ENCODE peak calls at places on chromosomes 4 and X, in four cellular contexts. L is DND-41, R is PC-3, N is mesendoderm. M is an unnamed sample.

GRCh38 chrX:115333446-115333845 is 43.9 kb downstream of the LUZP4 start:
- DNase-seq in R (no peak), L (no peak), N (no peak), M (peak; percentile 43)

GRCh38 chrX:83845397-83845796 is 15.5 kb upstream of the CYLC1 start:
- DNase-seq in L (no peak), N (peak; percentile 55), R (peak; percentile 50), M (peak; percentile 15)

GRCh38 chr4:154073107-154073817 is 284.4 kb upstream of the SFRP2 start:
- DNase-seq in L (no peak), N (no peak), R (peak; percentile 36), M (peak; percentile 66)

GRCh38 chr4:107757860-107758476 is 37.9 kb upstream of the PAPSS1 start:
- DNase-seq in L (no peak), R (peak; percentile 61), N (no peak), M (peak; percentile 11)

GRCh38 chrX:117038918-117039440 is 576.2 kb upstream of the CT83 start:
- DNase-seq in R (no peak), L (no peak), N (peak; percentile 0), M (no peak)

GRCh38 chrX:3257471-3257870 is 89.0 kb downstream of the MXRA5 start:
- DNase-seq in L (no peak), R (no peak), N (no peak), M (peak; percentile 44)

GRCh38 chr4:123743821-123744220 is 347.2 kb downstream of the SPRY1 start:
- DNase-seq in L (no peak), R (no peak), N (no peak), M (no peak)

GRCh38 chr4:72394264-72394663 is 174.8 kb downstream of the ADAMTS3 start:
- DNase-seq in R (no peak), L (no peak), N (no peak), M (no peak)

GRCh38 chrX:12996934-12997435 is 22.1 kb downstream of the TMSB4X start:
- DNase-seq in N (no peak), L (no peak), R (no peak), M (no peak)

GRCh38 chrX:30957753-30958152 is 68.7 kb upstream of the TAB3 start:
- DNase-seq in R (peak; percentile 85), L (no peak), N (peak; percentile 61), M (peak; percentile 51)

GRCh38 chr4:32203340-32203739 is 1483.2 kb downstream of the PCDH7 start:
- DNase-seq in N (no peak), L (no peak), R (no peak), M (no peak)

GRCh38 chr4:153788419-153789276 is at the start of gene SFRP2:
- DNase-seq in N (peak; percentile 91), R (no peak), L (no peak), M (no peak)

GRCh38 chr4:85369703-85370380 is 105.1 kb upstream of the ARHGAP24 start:
- DNase-seq in R (no peak), N (peak; percentile 34), L (no peak), M (no peak)

GRCh38 chr4:186341655-186342054 is 75.7 kb downstream of the F11 start:
- DNase-seq in N (no peak), R (no peak), L (no peak), M (no peak)

GRCh38 chr4:87121332-87122065 is 98.9 kb downstream of the KLHL8 start:
- DNase-seq in N (no peak), L (no peak), R (no peak), M (peak; percentile 61)

GRCh38 chr4:57426779-57427395 is 316.7 kb upstream of the IGFBP7 start:
- DNase-seq in L (peak; percentile 59), N (peak; percentile 90), R (peak; percentile 90), M (peak; percentile 68)

GRCh38 chr4:102574317-102574716 is 73.2 kb downstream of the NFKB1 start:
- DNase-seq in N (no peak), R (peak; percentile 61), L (peak; percentile 65), M (no peak)

GRCh38 chrX:68894513-68895338 is 65.9 kb downstream of the EFNB1 start:
- DNase-seq in R (peak; percentile 4), N (peak; percentile 75), L (peak; percentile 3), M (peak; percentile 63)

GRCh38 chr4:1195109-1195671 is 22.8 kb upstream of the SPON2 start:
- DNase-seq in L (peak; percentile 4), N (no peak), R (no peak), M (no peak)

GRCh38 chr4:113080624-113081023 is 31.2 kb downstream of the ANK2 start:
- DNase-seq in R (no peak), L (no peak), N (no peak), M (no peak)

GRCh38 chr4:7864685-7865084 is 75.0 kb downstream of the AFAP1 start:
- DNase-seq in N (no peak), L (no peak), R (no peak), M (no peak)

GRCh38 chr4:7867701-7868429 is 71.8 kb downstream of the AFAP1 start:
- DNase-seq in L (no peak), N (no peak), R (peak; percentile 56), M (peak; percentile 48)

GRCh38 chr4:7863911-7864681 is 75.6 kb downstream of the AFAP1 start:
- DNase-seq in R (no peak), N (no peak), L (no peak), M (no peak)

GRCh38 chr4:7867191-7867590 is 72.5 kb downstream of the AFAP1 start:
- DNase-seq in L (no peak), R (no peak), N (no peak), M (no peak)

DNA sequence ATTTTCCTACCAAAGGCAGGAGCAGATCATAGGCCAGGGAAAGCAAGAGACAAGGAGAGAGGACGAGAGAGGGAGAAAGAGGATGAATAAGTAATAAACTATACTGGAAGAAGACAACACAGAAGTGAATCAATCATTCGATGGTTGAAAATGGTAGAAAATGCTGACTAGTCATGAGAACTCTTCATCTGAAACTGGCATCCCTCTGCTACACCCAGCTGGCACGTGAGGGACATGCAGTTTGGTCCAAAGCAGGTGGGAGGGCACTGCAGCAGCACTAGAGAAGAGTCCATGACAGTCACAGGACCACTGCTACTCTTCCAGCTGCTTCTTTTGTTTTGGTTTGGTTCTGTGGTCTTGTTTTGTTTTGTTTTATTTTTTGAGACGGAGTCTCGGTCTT is 74.1 kb downstream of the AFAP1 start:
- DNase-seq in R (no peak), L (no peak), N (no peak), M (no peak)
- H3K79me2 ChIP-seq in R (peaks cover 78% of the 10 kb centered on the region), L (no peaks in the 10 kb centered on the region), N (peaks cover 5% of the 10 kb centered on the region), M (peaks cover 81% of the 10 kb centered on the region)

GRCh38 chr4:173189117-173189693 is 20.6 kb downstream of the GALNT7 start:
- DNase-seq in L (no peak), R (no peak), N (no peak), M (peak; percentile 77)
- H3K79me2 ChIP-seq in L (peaks cover 100% of the 10 kb centered on the region), R (peaks cover 86% of the 10 kb centered on the region), N (peaks cover 42% of the 10 kb centered on the region), M (peaks cover 55% of the 10 kb centered on the region)

DNA sequence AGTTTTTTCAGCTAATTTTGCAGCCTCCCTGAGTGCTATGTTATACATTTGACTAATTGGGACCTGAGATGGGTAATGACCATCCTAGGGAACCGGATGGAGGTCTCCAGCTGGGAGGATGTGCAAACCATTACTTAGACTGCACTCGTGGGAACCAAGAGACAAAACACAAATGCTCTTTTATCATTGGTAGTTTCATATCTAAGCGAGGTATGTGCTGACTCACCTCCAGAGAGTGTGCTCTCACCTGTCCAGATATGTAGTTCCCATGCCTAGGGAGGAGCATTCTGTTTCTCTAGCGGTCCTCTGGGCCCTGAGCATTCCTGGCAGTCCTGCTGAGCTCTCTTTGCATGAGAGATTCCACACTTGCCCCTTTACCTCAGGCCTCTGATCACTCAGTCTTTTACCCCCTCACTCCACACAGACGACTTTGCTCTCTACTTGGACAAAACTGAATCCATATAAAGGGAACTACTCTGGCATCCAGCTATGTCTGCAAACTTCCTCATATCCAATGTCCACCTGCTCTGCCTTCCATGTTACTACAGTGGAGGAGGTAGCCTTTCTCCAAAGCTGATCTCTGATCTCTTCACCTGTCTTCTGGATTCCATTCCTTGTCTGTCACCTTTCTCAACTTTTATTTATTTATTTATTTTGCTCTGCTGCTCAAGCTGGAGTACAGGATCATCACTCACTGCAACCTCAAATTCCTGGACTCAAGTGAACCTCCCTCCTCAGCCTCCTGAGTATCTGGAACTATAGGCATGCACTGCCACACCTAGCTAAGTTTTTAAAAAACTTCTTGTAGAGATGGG is 88.4 kb downstream of the LRP2BP start:
- DNase-seq in L (no peak), N (peak; percentile 85), R (peak; percentile 66), M (peak; percentile 55)
- H3K79me2 ChIP-seq in L (no peaks in the 10 kb centered on the region), N (no peaks in the 10 kb centered on the region), R (no peaks in the 10 kb centered on the region), M (peaks cover 3% of the 10 kb centered on the region)

GRCh38 chr4:3308691-3309090 is 15.9 kb downstream of the RGS12 start:
- DNase-seq in N (no peak), L (no peak), R (no peak), M (no peak)
- H3K79me2 ChIP-seq in N (no peaks in the 10 kb centered on the region), L (no peaks in the 10 kb centered on the region), R (peaks cover 3% of the 10 kb centered on the region), M (peaks cover 68% of the 10 kb centered on the region)

DNA sequence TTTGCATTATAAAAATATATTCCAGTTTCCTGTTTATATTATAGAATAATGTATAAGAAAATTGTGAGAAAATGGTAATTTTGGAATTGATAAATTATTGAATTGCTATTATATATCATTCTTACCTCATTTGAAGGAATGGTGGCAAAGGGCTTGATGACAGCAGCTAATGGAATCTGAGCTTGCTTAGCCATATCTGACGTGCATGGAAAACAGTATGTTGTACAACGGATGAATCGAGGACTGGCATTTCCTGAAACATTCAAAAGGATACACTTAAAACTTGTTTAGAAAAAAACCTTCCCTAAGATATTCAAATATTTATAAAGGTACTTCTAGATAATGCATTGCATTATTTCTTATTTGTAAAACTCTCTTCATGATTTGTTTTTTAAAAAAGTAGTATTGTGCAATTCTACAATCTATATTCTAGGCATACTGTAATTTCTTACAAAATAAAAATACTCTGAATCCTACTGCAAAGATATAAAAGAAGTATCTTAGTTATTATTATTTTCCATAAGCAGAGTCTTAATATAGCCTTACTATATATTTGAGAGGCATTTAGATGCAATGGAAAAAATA is 38.3 kb downstream of the SEC24D start:
- DNase-seq in N (no peak), R (no peak), L (no peak), M (peak; percentile 46)
- H3K79me2 ChIP-seq in N (no peaks in the 10 kb centered on the region), R (no peaks in the 10 kb centered on the region), L (no peaks in the 10 kb centered on the region), M (peaks cover 83% of the 10 kb centered on the region)

DNA sequence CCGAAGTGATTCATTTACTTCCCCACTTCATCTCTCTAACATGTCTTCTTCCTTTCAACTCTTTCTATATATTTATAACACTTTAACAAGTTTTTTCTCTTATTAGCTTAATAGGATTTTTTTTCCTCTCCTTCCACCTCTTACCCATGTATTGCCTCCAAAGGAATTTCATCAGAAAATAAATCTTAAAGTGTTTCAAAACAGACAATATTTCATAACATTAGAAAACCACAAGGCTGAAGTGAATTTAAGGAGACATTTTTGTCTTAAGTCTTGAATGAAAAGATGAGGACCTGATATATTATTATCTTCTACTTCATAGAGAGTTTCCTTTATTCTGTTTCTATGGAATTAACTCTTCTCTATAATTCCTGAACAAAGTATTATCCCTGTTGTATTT is 101.4 kb downstream of the PDGFC start:
- DNase-seq in R (no peak), N (no peak), L (no peak), M (no peak)
- H3K79me2 ChIP-seq in R (peaks cover 18% of the 10 kb centered on the region), N (no peaks in the 10 kb centered on the region), L (no peaks in the 10 kb centered on the region), M (peaks cover 100% of the 10 kb centered on the region)

DNA sequence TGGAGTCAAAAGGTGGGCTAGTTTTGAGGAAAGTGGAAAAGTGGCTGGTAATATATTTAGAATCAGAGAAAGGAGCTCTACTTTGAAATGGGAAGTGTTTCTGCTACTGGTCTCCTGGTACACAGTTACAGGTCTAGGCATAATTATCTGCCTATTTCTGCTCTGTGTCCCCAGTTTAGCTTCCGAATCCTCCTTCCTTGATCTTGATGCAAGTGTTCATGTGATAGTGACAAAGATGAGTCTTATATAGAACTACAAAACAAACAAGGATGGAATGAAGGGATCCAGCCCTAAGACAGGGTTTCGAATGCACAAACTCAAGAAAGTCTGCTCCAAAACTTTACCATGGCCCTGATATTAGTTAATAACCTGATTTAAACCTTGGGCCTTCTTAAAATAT is 580.2 kb downstream of the INPP4B start:
- DNase-seq in R (no peak), L (no peak), N (no peak), M (no peak)
- H3K79me2 ChIP-seq in R (no peaks in the 10 kb centered on the region), L (no peaks in the 10 kb centered on the region), N (no peaks in the 10 kb centered on the region), M (no peaks in the 10 kb centered on the region)

M was measured in astrocyte.